ENCODE peak calls at places on chromosome 6, in ten cellular contexts. W is T-helper 1 cell, F is fibroblast of the conjunctiva, T is NCI-H2081, Z is dermis microvascular lymphatic vessel endothelial cell, L is ELF-1, N is NCI-H2029 treated with DMSO at 0.1 percent for 48 hours, K is GM12864, G is Kasumi-1, A is ELR. B is an unnamed sample.

GRCh38 chr6:63636516-63636968 is 940 bp downstream of the PHF3 start:
- DNase-seq in W (peak), F (no peak), T (peak), Z (peak), L (peak), N (peak), K (peak), G (peak), A (peak), B (no peak)

GRCh38 chr6:121917834-121918559 is 481.5 kb upstream of the HSF2 start:
- DNase-seq in W (no peak), F (no peak), T (no peak), Z (no peak), L (no peak), N (no peak), K (no peak), G (no peak), A (no peak), B (no peak)

GRCh38 chr6:40780626-40781025 is 193.5 kb upstream of the LRFN2 start:
- DNase-seq in W (no peak), F (no peak), T (no peak), Z (no peak), L (no peak), N (no peak), K (no peak), G (no peak), A (no peak), B (no peak)

GRCh38 chr6:170475118-170475517 is 78.0 kb downstream of the PSMB1 start:
- DNase-seq in W (no peak), F (no peak), T (no peak), Z (no peak), L (no peak), N (no peak), K (no peak), G (no peak), A (no peak), B (no peak)

GRCh38 chr6:107235521-107235920 is 120.2 kb upstream of the BEND3 start:
- DNase-seq in W (no peak), F (no peak), T (no peak), Z (peak), L (no peak), N (no peak), K (no peak), G (no peak), A (no peak), B (no peak)

GRCh38 chr6:32079566-32080290 is 29.4 kb downstream of the TNXB start:
- DNase-seq in W (no peak), F (no peak), T (no peak), Z (no peak), L (no peak), N (no peak), K (no peak), G (no peak), A (no peak), B (no peak)

GRCh38 chr6:32047855-32048766 is 9.9 kb downstream of the CYP21A2 start:
- DNase-seq in W (peak), F (no peak), T (peak), Z (peak), L (peak), N (no peak), K (no peak), G (peak), A (peak), B (peak)

GRCh38 chr6:97440590-97441176 is 157.7 kb upstream of the MMS22L start:
- DNase-seq in W (no peak), F (no peak), T (peak), Z (peak), L (peak), N (no peak), K (no peak), G (peak), A (peak), B (peak)

GRCh38 chr6:17574871-17575560 is 25.1 kb upstream of the FAM8A1 start:
- DNase-seq in W (no peak), F (peak), T (no peak), Z (no peak), L (no peak), N (no peak), K (no peak), G (no peak), A (peak), B (no peak)

GRCh38 chr6:81854474-81854873 is 102.0 kb upstream of the TENT5A start:
- DNase-seq in W (no peak), F (no peak), T (no peak), Z (no peak), L (no peak), N (no peak), K (no peak), G (no peak), A (no peak), B (no peak)

GRCh38 chr6:38167598-38167997 is 348.1 kb downstream of the ZFAND3 start:
- DNase-seq in W (no peak), F (no peak), T (no peak), Z (no peak), L (no peak), N (no peak), K (no peak), G (no peak), A (no peak), B (no peak)

GRCh38 chr6:51004380-51004779 is 185.7 kb downstream of the TFAP2B start:
- DNase-seq in W (no peak), F (no peak), T (no peak), Z (no peak), L (no peak), N (no peak), K (no peak), G (no peak), A (no peak), B (no peak)

GRCh38 chr6:33719326-33719987 is 8.0 kb upstream of the UQCC2 start:
- DNase-seq in W (no peak), F (no peak), T (no peak), Z (no peak), L (no peak), N (peak), K (no peak), G (no peak), A (no peak), B (no peak)

GRCh38 chr6:124795879-124796838 is 166.1 kb upstream of the RNF217 start:
- DNase-seq in W (no peak), F (peak), T (peak), Z (peak), L (peak), N (peak), K (no peak), G (peak), A (peak), B (peak)

GRCh38 chr6:169912266-169913095 is 161.1 kb downstream of the ERMARD start:
- DNase-seq in W (no peak), F (no peak), T (no peak), Z (no peak), L (no peak), N (no peak), K (no peak), G (peak), A (no peak), B (no peak)

B was measured in iPS DF 19.7.